ENCODE peak calls at places on chromosomes 4 and X, in six cellular contexts. V is T-helper 1 cell; O is AG09319; Z is MG63; J is epithelial cell of esophagus; K is naive thymus-derived CD8-positive, alpha-beta T cell. C is an unnamed sample.
A peak's percentile ranks its signal among the peaks of the same experiment; 100 is the strongest.

GRCh38 chr4:64799751-64800150 is 390.5 kb upstream of the TECRL start:
- DNase-seq in V (no peak), O (no peak), Z (no peak), J (no peak), K (no peak), C (no peak)

GRCh38 chr4:167221074-167221473 is 13.2 kb downstream of the SPOCK3 start:
- DNase-seq in V (no peak), O (no peak), Z (no peak), J (no peak), K (no peak), C (no peak)

GRCh38 chr4:5051210-5051691 is at the start of gene STK32B:
- DNase-seq in V (no peak), O (peak; percentile 67), Z (peak; percentile 70), J (peak; percentile 70), K (no peak), C (no peak)

GRCh38 chr4:51843309-51844156 is 580 bp downstream of the DCUN1D4 start:
- DNase-seq in V (peak; percentile 61), O (peak; percentile 45), Z (peak; percentile 99), J (peak; percentile 68), K (peak; percentile 49), C (no peak)

GRCh38 chr4:6916587-6917444 is 7.2 kb downstream of the TBC1D14 start:
- DNase-seq in V (peak; percentile 64), O (no peak), Z (no peak), J (peak; percentile 52), K (no peak), C (no peak)

GRCh38 chr4:48778431-48779094 is 1.5 kb downstream of the FRYL start:
- DNase-seq in V (no peak), O (no peak), Z (no peak), J (peak; percentile 70), K (no peak), C (no peak)

GRCh38 chrX:39619182-39620009 is 478.4 kb downstream of the BCOR start:
- DNase-seq in V (no peak), O (no peak), Z (no peak), J (peak; percentile 30), K (no peak), C (no peak)

GRCh38 chr4:177119021-177119461 is 190.6 kb upstream of the NEIL3 start:
- DNase-seq in V (no peak), O (no peak), Z (no peak), J (no peak), K (no peak), C (no peak)

GRCh38 chrX:30904186-30904585 is 15.1 kb upstream of the TAB3 start:
- DNase-seq in V (no peak), O (no peak), Z (no peak), J (no peak), K (no peak), C (no peak)